ENCODE peak calls at places on chromosomes 11 and 22, in eight cellular contexts. One of them, this sample, is unnamed.

GRCh38 chr11:86686531-86686930 is 14.1 kb upstream of the ME3 start:
- DNase-seq in AG09309: no peak
- DNase-seq in aorta: no peak
- DNase-seq in stomach: no peak
- DNase-seq in keratinocyte: no peak
- DNase-seq in colonic mucosa: no peak
- DNase-seq in fibroblast of lung: no peak
- DNase-seq in CD8-positive, alpha-beta T cell: no peak
- DNase-seq in this sample: no peak

GRCh38 chr22:42742940-42743339 is 22.3 kb upstream of the A4GALT start:
- DNase-seq in CD8-positive, alpha-beta T cell: no peak
- DNase-seq in aorta: no peak
- DNase-seq in fibroblast of lung: no peak
- DNase-seq in colonic mucosa: no peak
- DNase-seq in stomach: no peak
- DNase-seq in AG09309: no peak
- DNase-seq in keratinocyte: no peak
- DNase-seq in this sample: no peak

GRCh38 chr11:43217856-43218255 is 93.9 kb upstream of the API5 start:
- DNase-seq in AG09309: no peak
- DNase-seq in CD8-positive, alpha-beta T cell: no peak
- DNase-seq in fibroblast of lung: no peak
- DNase-seq in aorta: no peak
- DNase-seq in stomach: no peak
- DNase-seq in colonic mucosa: no peak
- DNase-seq in keratinocyte: no peak
- DNase-seq in this sample: no peak

GRCh38 chr11:95723353-95723942 is 66.1 kb downstream of the FAM76B start:
- DNase-seq in CD8-positive, alpha-beta T cell: no peak
- DNase-seq in stomach: no peak
- DNase-seq in keratinocyte: no peak
- DNase-seq in aorta: no peak
- DNase-seq in AG09309: no peak
- DNase-seq in fibroblast of lung: no peak
- DNase-seq in colonic mucosa: no peak
- DNase-seq in this sample: no peak

GRCh38 chr11:13103962-13104554 is 94.9 kb downstream of the RASSF10 start:
- DNase-seq in aorta: no peak
- DNase-seq in keratinocyte: no peak
- DNase-seq in fibroblast of lung: no peak
- DNase-seq in AG09309: no peak
- DNase-seq in stomach: no peak
- DNase-seq in colonic mucosa: no peak
- DNase-seq in CD8-positive, alpha-beta T cell: no peak
- DNase-seq in this sample: no peak

GRCh38 chr22:29028468-29028867 is 33.2 kb downstream of the C22orf31 start:
- DNase-seq in CD8-positive, alpha-beta T cell: no peak
- DNase-seq in colonic mucosa: no peak
- DNase-seq in stomach: no peak
- DNase-seq in keratinocyte: no peak
- DNase-seq in aorta: no peak
- DNase-seq in fibroblast of lung: no peak
- DNase-seq in AG09309: no peak
- DNase-seq in this sample: no peak

GRCh38 chr11:73270089-73270854 is 1.9 kb upstream of the P2RY6 start:
- DNase-seq in keratinocyte: no peak
- DNase-seq in AG09309: no peak
- DNase-seq in aorta: peak
- DNase-seq in CD8-positive, alpha-beta T cell: no peak
- DNase-seq in colonic mucosa: no peak
- DNase-seq in stomach: peak
- DNase-seq in fibroblast of lung: no peak
- DNase-seq in this sample: no peak

GRCh38 chr11:76408171-76408965 is 27.2 kb downstream of the GVQW3 start:
- DNase-seq in stomach: no peak
- DNase-seq in colonic mucosa: no peak
- DNase-seq in CD8-positive, alpha-beta T cell: no peak
- DNase-seq in keratinocyte: no peak
- DNase-seq in aorta: no peak
- DNase-seq in AG09309: no peak
- DNase-seq in fibroblast of lung: no peak
- DNase-seq in this sample: no peak

GRCh38 chr11:19216709-19217374 is 15.1 kb upstream of the CSRP3 start:
- DNase-seq in aorta: no peak
- DNase-seq in CD8-positive, alpha-beta T cell: no peak
- DNase-seq in AG09309: no peak
- DNase-seq in fibroblast of lung: no peak
- DNase-seq in keratinocyte: no peak
- DNase-seq in stomach: no peak
- DNase-seq in colonic mucosa: no peak
- DNase-seq in this sample: no peak

GRCh38 chr11:87422566-87422965 is 384.8 kb downstream of the TMEM135 start:
- DNase-seq in aorta: no peak
- DNase-seq in colonic mucosa: no peak
- DNase-seq in CD8-positive, alpha-beta T cell: no peak
- DNase-seq in keratinocyte: peak
- DNase-seq in fibroblast of lung: no peak
- DNase-seq in AG09309: no peak
- DNase-seq in stomach: no peak
- DNase-seq in this sample: no peak

GRCh38 chr22:50012201-50013181 is at the start of gene IL17REL:
- DNase-seq in keratinocyte: no peak
- DNase-seq in CD8-positive, alpha-beta T cell: no peak
- DNase-seq in aorta: peak
- DNase-seq in colonic mucosa: no peak
- DNase-seq in fibroblast of lung: peak
- DNase-seq in AG09309: no peak
- DNase-seq in stomach: peak
- DNase-seq in this sample: no peak

GRCh38 chr22:36816635-36817428 is at the start of gene PVALB:
- DNase-seq in CD8-positive, alpha-beta T cell: no peak
- DNase-seq in fibroblast of lung: peak
- DNase-seq in AG09309: no peak
- DNase-seq in keratinocyte: no peak
- DNase-seq in stomach: no peak
- DNase-seq in colonic mucosa: no peak
- DNase-seq in aorta: no peak
- DNase-seq in this sample: peak
- H3K4me3 ChIP-seq in CD8-positive, alpha-beta T cell: no peak
- H3K4me3 ChIP-seq in fibroblast of lung: no peak
- H3K4me3 ChIP-seq in AG09309: no peak
- H3K4me3 ChIP-seq in keratinocyte: no peak
- H3K4me3 ChIP-seq in stomach: no peak
- H3K4me3 ChIP-seq in colonic mucosa: no peak
- H3K4me3 ChIP-seq in aorta: no peak
- H3K4me3 ChIP-seq in this sample: no peak

GRCh38 chr22:39311592-39312400 is 7.6 kb downstream of the RPL3 start:
- DNase-seq in AG09309: no peak
- DNase-seq in keratinocyte: no peak
- DNase-seq in aorta: peak
- DNase-seq in fibroblast of lung: no peak
- DNase-seq in CD8-positive, alpha-beta T cell: no peak
- DNase-seq in stomach: no peak
- DNase-seq in colonic mucosa: no peak
- DNase-seq in this sample: peak

GRCh38 chr22:39306456-39307361 is 12.7 kb downstream of the RPL3 start:
- DNase-seq in fibroblast of lung: peak
- DNase-seq in AG09309: no peak
- DNase-seq in keratinocyte: no peak
- DNase-seq in colonic mucosa: no peak
- DNase-seq in stomach: peak
- DNase-seq in CD8-positive, alpha-beta T cell: peak
- DNase-seq in aorta: no peak
- DNase-seq in this sample: peak

GRCh38 chr22:39309364-39309861 is 10.0 kb downstream of the RPL3 start:
- DNase-seq in colonic mucosa: no peak
- DNase-seq in aorta: peak
- DNase-seq in AG09309: no peak
- DNase-seq in CD8-positive, alpha-beta T cell: no peak
- DNase-seq in keratinocyte: no peak
- DNase-seq in stomach: no peak
- DNase-seq in fibroblast of lung: peak
- DNase-seq in this sample: no peak

GRCh38 chr22:39309881-39310714 is 9.3 kb downstream of the RPL3 start:
- DNase-seq in colonic mucosa: no peak
- DNase-seq in CD8-positive, alpha-beta T cell: no peak
- DNase-seq in keratinocyte: no peak
- DNase-seq in AG09309: no peak
- DNase-seq in stomach: no peak
- DNase-seq in aorta: peak
- DNase-seq in fibroblast of lung: peak
- DNase-seq in this sample: peak

GRCh38 chr22:39308614-39309363 is 10.6 kb downstream of the RPL3 start:
- DNase-seq in aorta: peak
- DNase-seq in stomach: peak
- DNase-seq in CD8-positive, alpha-beta T cell: no peak
- DNase-seq in keratinocyte: no peak
- DNase-seq in AG09309: peak
- DNase-seq in fibroblast of lung: peak
- DNase-seq in colonic mucosa: no peak
- DNase-seq in this sample: peak
- H3K4me3 ChIP-seq in aorta: no peak
- H3K4me3 ChIP-seq in stomach: no peak
- H3K4me3 ChIP-seq in CD8-positive, alpha-beta T cell: no peak
- H3K4me3 ChIP-seq in keratinocyte: no peak
- H3K4me3 ChIP-seq in AG09309: no peak
- H3K4me3 ChIP-seq in fibroblast of lung: peak
- H3K4me3 ChIP-seq in colonic mucosa: no peak
- H3K4me3 ChIP-seq in this sample: no peak

DNA sequence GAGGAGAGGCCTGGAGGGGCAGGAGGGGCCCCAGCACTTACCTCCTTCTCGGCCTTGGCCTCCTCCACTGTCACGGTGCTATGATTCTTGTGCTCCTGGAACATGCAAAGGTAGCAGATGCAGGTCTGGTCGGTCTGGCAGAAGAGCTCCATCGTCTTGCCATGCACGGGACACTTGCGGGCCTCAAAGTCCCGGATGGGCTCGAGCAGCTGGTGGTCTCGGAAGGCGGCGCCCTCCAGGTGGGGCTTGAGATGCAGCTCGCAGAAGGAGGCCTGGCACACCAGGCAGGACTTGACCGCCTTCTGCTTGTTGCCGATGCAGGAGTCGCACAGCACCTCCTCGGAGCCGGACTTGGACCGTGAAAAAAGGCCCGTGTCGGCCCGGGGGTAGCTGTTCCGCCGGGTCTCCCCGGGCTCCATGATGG is 714 bp downstream of the TRIM29 start:
- DNase-seq in CD8-positive, alpha-beta T cell: no peak
- DNase-seq in keratinocyte: no peak
- DNase-seq in AG09309: no peak
- DNase-seq in fibroblast of lung: no peak
- DNase-seq in aorta: peak
- DNase-seq in stomach: peak
- DNase-seq in colonic mucosa: peak
- DNase-seq in this sample: no peak
- H3K4me3 ChIP-seq in CD8-positive, alpha-beta T cell: no peak
- H3K4me3 ChIP-seq in keratinocyte: peak
- H3K4me3 ChIP-seq in AG09309: no peak
- H3K4me3 ChIP-seq in fibroblast of lung: no peak
- H3K4me3 ChIP-seq in aorta: no peak
- H3K4me3 ChIP-seq in stomach: no peak
- H3K4me3 ChIP-seq in colonic mucosa: no peak
- H3K4me3 ChIP-seq in this sample: no peak

GRCh38 chr11:65921033-65921555 is 1.9 kb downstream of the DRAP1 start:
- DNase-seq in keratinocyte: no peak
- DNase-seq in fibroblast of lung: no peak
- DNase-seq in AG09309: no peak
- DNase-seq in CD8-positive, alpha-beta T cell: no peak
- DNase-seq in colonic mucosa: no peak
- DNase-seq in stomach: no peak
- DNase-seq in aorta: no peak
- DNase-seq in this sample: no peak
- H3K4me3 ChIP-seq in keratinocyte: peak
- H3K4me3 ChIP-seq in fibroblast of lung: peak
- H3K4me3 ChIP-seq in AG09309: peak
- H3K4me3 ChIP-seq in CD8-positive, alpha-beta T cell: peak
- H3K4me3 ChIP-seq in colonic mucosa: no peak
- H3K4me3 ChIP-seq in stomach: no peak
- H3K4me3 ChIP-seq in aorta: no peak
- H3K4me3 ChIP-seq in this sample: peak

GRCh38 chr11:93350835-93351234 is 20.3 kb downstream of the DEUP1 start:
- DNase-seq in fibroblast of lung: no peak
- DNase-seq in aorta: no peak
- DNase-seq in AG09309: no peak
- DNase-seq in stomach: no peak
- DNase-seq in CD8-positive, alpha-beta T cell: no peak
- DNase-seq in keratinocyte: no peak
- DNase-seq in colonic mucosa: no peak
- DNase-seq in this sample: no peak

GRCh38 chr11:93344855-93345333 is 14.4 kb downstream of the DEUP1 start:
- DNase-seq in AG09309: no peak
- DNase-seq in fibroblast of lung: no peak
- DNase-seq in CD8-positive, alpha-beta T cell: no peak
- DNase-seq in colonic mucosa: no peak
- DNase-seq in stomach: no peak
- DNase-seq in keratinocyte: no peak
- DNase-seq in aorta: no peak
- DNase-seq in this sample: no peak

DNA sequence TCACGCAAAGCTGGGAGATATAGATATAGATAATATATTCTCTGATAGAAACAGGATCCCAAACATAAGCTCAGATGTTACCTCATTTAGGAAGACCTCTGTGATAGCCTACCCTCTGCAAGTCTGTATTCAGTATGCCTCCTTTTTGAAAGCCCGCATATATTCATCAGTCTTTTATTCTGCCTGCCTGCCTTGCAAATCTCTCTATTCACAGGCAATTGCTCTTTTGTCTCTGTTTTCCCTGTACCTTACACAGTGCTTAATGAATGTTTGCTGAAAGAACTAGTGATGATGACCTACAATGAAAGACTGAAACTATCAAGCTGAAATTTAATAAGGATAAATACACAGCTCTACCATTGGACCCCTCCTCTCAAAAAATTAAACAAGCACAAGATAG is 18.4 kb downstream of the DEUP1 start:
- DNase-seq in keratinocyte: no peak
- DNase-seq in colonic mucosa: no peak
- DNase-seq in AG09309: no peak
- DNase-seq in stomach: no peak
- DNase-seq in CD8-positive, alpha-beta T cell: no peak
- DNase-seq in aorta: no peak
- DNase-seq in fibroblast of lung: no peak
- DNase-seq in this sample: no peak
- H3K4me3 ChIP-seq in keratinocyte: no peak
- H3K4me3 ChIP-seq in colonic mucosa: no peak
- H3K4me3 ChIP-seq in AG09309: no peak
- H3K4me3 ChIP-seq in stomach: no peak
- H3K4me3 ChIP-seq in CD8-positive, alpha-beta T cell: no peak
- H3K4me3 ChIP-seq in aorta: no peak
- H3K4me3 ChIP-seq in fibroblast of lung: no peak
- H3K4me3 ChIP-seq in this sample: no peak